ENCODE peak calls at places on chromosomes 1 and 21, in six cellular contexts. U, Q, L, H, O and G are unnamed samples.

GRCh38 chr1:28663871-28664470 is 4.6 kb upstream of the GMEB1 start:
- DNase-seq in U (no peak), Q (no peak), L (no peak), H (no peak), O (no peak), G (no peak)

GRCh38 chr1:84887261-84887934 is 5.6 kb downstream of the LPAR3 start:
- DNase-seq in U (no peak), Q (no peak), L (no peak), H (peak; percentile 65), O (no peak), G (peak; percentile 23)

GRCh38 chr1:41743361-41743760 is 175.4 kb downstream of the HIVEP3 start:
- DNase-seq in U (no peak), Q (no peak), L (no peak), H (peak; percentile 88), O (no peak), G (no peak)

GRCh38 chr1:89611721-89612120 is 21.2 kb upstream of the LRRC8C start:
- DNase-seq in U (no peak), Q (no peak), L (no peak), H (no peak), O (no peak), G (no peak)

GRCh38 chr1:214455971-214456867 is 95.2 kb downstream of the PTPN14 start:
- DNase-seq in U (no peak), Q (no peak), L (no peak), H (no peak), O (no peak), G (peak; percentile 42)

GRCh38 chr1:232578681-232579195 is 51.2 kb downstream of the SIPA1L2 start:
- DNase-seq in U (no peak), Q (no peak), L (no peak), H (no peak), O (no peak), G (peak; percentile 63)

GRCh38 chr1:208834346-208835081 is 590.3 kb upstream of the PLXNA2 start:
- DNase-seq in U (peak; percentile 9), Q (no peak), L (no peak), H (no peak), O (peak; percentile 9), G (peak; percentile 3)

GRCh38 chr1:2526824-2527552 is 592 bp upstream of the PANK4 start:
- DNase-seq in U (peak; percentile 61), Q (no peak), L (no peak), H (peak; percentile 59), O (no peak), G (peak; percentile 76)

GRCh38 chr1:26021647-26022403 is at the start of gene EXTL1:
- DNase-seq in U (peak; percentile 68), Q (peak; percentile 85), L (peak; percentile 59), H (peak; percentile 63), O (no peak), G (peak; percentile 46)

GRCh38 chr1:67771776-67772175 is 61.5 kb downstream of the GNG12 start:
- DNase-seq in U (no peak), Q (no peak), L (no peak), H (no peak), O (no peak), G (peak; percentile 54)

GRCh38 chr1:27668121-27668807 is 3.7 kb downstream of the IFI6 start:
- DNase-seq in U (no peak), Q (no peak), L (no peak), H (no peak), O (no peak), G (no peak)

GRCh38 chr1:192303029-192303428 is 13.8 kb upstream of the RGS21 start:
- DNase-seq in U (no peak), Q (no peak), L (no peak), H (peak; percentile 42), O (no peak), G (peak; percentile 3)

GRCh38 chr1:76854255-76854654 is 13.0 kb upstream of the ST6GALNAC5 start:
- DNase-seq in U (no peak), Q (peak; percentile 42), L (no peak), H (no peak), O (no peak), G (no peak)
- H3K18ac ChIP-seq in U (no peak overlapping the region), Q (no peak overlapping the region), L (peak overlapping the region; percentile 20), H (no peak overlapping the region), O (no peak overlapping the region), G (no peak overlapping the region)

DNA sequence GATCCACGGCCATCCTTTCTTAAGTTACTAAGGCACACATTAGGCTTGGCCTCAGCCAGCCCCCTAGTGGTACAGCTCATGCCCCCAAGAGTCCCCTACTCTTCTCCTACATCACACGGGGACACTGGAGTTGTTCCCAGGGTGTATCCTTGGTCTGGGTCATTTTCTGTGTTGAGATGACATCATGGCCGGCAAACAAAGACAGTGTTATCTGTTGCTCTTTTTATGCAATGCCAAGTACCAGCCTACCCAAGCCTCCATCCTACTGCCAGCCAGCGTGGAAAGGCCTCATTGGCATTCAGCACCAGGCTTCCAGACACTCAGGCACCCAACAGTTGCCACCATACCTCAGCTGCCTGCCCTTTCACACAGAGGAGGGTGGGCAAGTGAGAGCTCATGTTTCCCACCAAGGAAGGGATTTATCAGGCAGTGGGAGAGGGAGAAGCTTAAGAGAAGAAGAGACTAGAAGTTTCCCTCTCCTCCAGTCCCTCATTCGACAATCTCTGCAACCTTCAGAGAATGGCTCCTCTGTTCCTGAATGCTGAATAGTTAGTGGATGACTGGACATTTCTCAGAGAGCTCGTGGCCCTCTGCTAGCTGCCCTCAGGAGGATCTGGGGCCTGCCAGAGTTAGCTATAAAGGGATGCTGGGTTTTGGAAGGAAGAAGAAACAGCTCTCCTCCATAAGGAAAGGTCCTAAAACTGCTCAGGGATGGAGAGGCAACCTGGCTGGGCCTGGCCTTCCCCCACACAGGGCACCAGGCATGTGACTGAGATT is 17.7 kb downstream of the CBR1 start:
- DNase-seq in U (no peak), Q (peak; percentile 54), L (no peak), H (peak; percentile 23), O (no peak), G (no peak)
- H2AFZ ChIP-seq in U (no peak overlapping the region), Q (no peak overlapping the region), L (no peak overlapping the region), H (peak overlapping the region; percentile 89), O (no peak overlapping the region), G (no peak overlapping the region)

GRCh38 chr1:228059536-228060457 is 22.7 kb upstream of the ARF1 start:
- DNase-seq in U (no peak), Q (peak; percentile 100), L (peak; percentile 88), H (no peak), O (peak; percentile 89), G (no peak)
- H3K23ac ChIP-seq in U (peak overlapping the region; percentile 92), Q (no peak overlapping the region), L (no peak overlapping the region), H (no peak overlapping the region), O (no peak overlapping the region), G (no peak overlapping the region)

GRCh38 chr1:205313681-205314308 is 7.8 kb downstream of the NUAK2 start:
- DNase-seq in U (peak; percentile 98), Q (peak; percentile 94), L (peak; percentile 88), H (peak; percentile 86), O (no peak), G (peak; percentile 74)
- H3K18ac ChIP-seq in U (peak overlapping the region; percentile 98), Q (peak overlapping the region; percentile 73), L (peak overlapping the region; percentile 86), H (peak overlapping the region; percentile 10), O (peak overlapping the region; percentile 56), G (peak overlapping the region; percentile 71)

GRCh38 chr1:50970508-50970885 is 452 bp downstream of the CDKN2C start:
- DNase-seq in U (no peak), Q (no peak), L (no peak), H (no peak), O (no peak), G (no peak)
- H2AFZ ChIP-seq in U (peak overlapping the region; percentile 100), Q (no peak overlapping the region), L (no peak overlapping the region), H (peak overlapping the region; percentile 90), O (no peak overlapping the region), G (no peak overlapping the region)

GRCh38 chr1:204350857-204351573 is 8.7 kb downstream of the PLEKHA6 start:
- DNase-seq in U (peak; percentile 88), Q (peak; percentile 95), L (no peak), H (peak; percentile 81), O (peak; percentile 33), G (peak; percentile 87)
- H3K23ac ChIP-seq in U (no peak overlapping the region), Q (no peak overlapping the region), L (no peak overlapping the region), H (peak overlapping the region; percentile 48), O (no peak overlapping the region), G (no peak overlapping the region)

GRCh38 chr1:198105185-198105584 is 51.6 kb upstream of the NEK7 start:
- DNase-seq in U (peak; percentile 6), Q (no peak), L (no peak), H (no peak), O (no peak), G (no peak)

GRCh38 chr1:198106007-198106406 is 50.8 kb upstream of the NEK7 start:
- DNase-seq in U (no peak), Q (no peak), L (no peak), H (no peak), O (no peak), G (no peak)

GRCh38 chr1:198109316-198109715 is 47.5 kb upstream of the NEK7 start:
- DNase-seq in U (no peak), Q (no peak), L (no peak), H (no peak), O (no peak), G (no peak)

GRCh38 chr1:198108646-198109045 is 48.2 kb upstream of the NEK7 start:
- DNase-seq in U (no peak), Q (no peak), L (no peak), H (no peak), O (peak; percentile 27), G (no peak)

GRCh38 chr1:198107041-198107440 is 49.8 kb upstream of the NEK7 start:
- DNase-seq in U (no peak), Q (no peak), L (no peak), H (peak; percentile 41), O (peak; percentile 94), G (peak; percentile 16)
- H3K18ac ChIP-seq in U (no peak overlapping the region), Q (no peak overlapping the region), L (no peak overlapping the region), H (no peak overlapping the region), O (no peak overlapping the region), G (no peak overlapping the region)

GRCh38 chr1:14822493-14822892 is 224.0 kb downstream of the KAZN start:
- DNase-seq in U (no peak), Q (no peak), L (no peak), H (no peak), O (peak; percentile 79), G (no peak)
- H2AFZ ChIP-seq in U (no peak overlapping the region), Q (no peak overlapping the region), L (no peak overlapping the region), H (no peak overlapping the region), O (no peak overlapping the region), G (no peak overlapping the region)

DNA sequence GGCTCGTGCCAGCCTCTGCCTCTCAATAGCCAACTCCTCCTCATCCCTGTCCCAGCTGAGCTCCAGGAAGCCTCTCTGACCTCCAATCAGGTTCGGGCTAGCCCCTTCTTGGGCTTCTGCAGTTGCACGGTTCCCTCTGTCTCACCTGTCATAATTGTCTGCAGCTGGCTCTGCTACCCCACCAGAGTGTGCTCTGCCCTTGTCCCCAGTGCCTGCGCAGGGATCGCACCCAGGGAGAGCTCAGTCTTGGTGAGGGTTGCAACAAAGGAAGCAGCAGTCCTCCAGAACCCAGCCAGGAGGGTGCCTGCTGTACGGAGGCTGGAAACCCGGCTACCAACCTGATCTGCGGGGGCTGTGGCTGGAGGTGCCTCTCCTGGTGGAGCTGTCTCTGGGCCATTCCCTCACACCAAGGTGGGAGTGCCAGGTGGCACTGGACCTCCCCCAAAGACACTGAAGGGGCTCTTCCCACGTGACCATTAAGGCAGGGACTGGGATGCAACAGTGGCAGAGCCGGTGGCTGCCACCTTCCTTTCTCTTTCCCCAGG is 63.5 kb upstream of the DMRTB1 start:
- DNase-seq in U (no peak), Q (no peak), L (no peak), H (no peak), O (no peak), G (no peak)
- H3K23ac ChIP-seq in U (no peak overlapping the region), Q (no peak overlapping the region), L (no peak overlapping the region), H (no peak overlapping the region), O (no peak overlapping the region), G (no peak overlapping the region)

GRCh38 chr1:1349256-1350012 is at the start of gene DVL1:
- DNase-seq in U (peak; percentile 69), Q (peak; percentile 67), L (no peak), H (peak; percentile 58), O (no peak), G (peak; percentile 61)
- H3K18ac ChIP-seq in U (peak within 1 kb of the TSS; percentile 99), Q (no peak within 1 kb of the TSS), L (peak within 1 kb of the TSS; percentile 48), H (peak within 1 kb of the TSS; percentile 37), O (peak within 1 kb of the TSS; percentile 96), G (peak within 1 kb of the TSS; percentile 87)